ENCODE peak calls at places on chromosomes 4 and X, in eight cellular contexts. S is heart left ventricle; M is activated CD8-positive, alpha-beta T cell treated with anti-CD3 and anti-CD28 coated beads for 36 hours; H is right cardiac atrium; O is activated naive CD4-positive, alpha-beta T cell treated with anti-CD3 and anti-CD28 coated beads, Interleukin-2, amount 50 U/mL, for 72 hours; Z is heart right ventricle; A is effector memory CD8-positive, alpha-beta T cell; G is left lung. K is an unnamed sample.

GRCh38 chr4:150986085-150986484 is 29.0 kb downstream of the LRBA start:
- ATAC-seq in M (peak), O (peak), G (no peak), Z (no peak), S (no peak), A (no peak), H (no peak), K (peak)

GRCh38 chrX:19343085-19343461 is 654 bp upstream of the PDHA1 start:
- ATAC-seq in Z (no peak), S (no peak), O (no peak), A (no peak), M (no peak), H (no peak), G (peak), K (no peak)

GRCh38 chr4:156614536-156614935 is 357.1 kb downstream of the PDGFC start:
- ATAC-seq in O (no peak), S (no peak), M (no peak), G (no peak), H (no peak), A (no peak), Z (no peak), K (no peak)

GRCh38 chr4:88497859-88498409 is 25.6 kb downstream of the PYURF start:
- ATAC-seq in O (no peak), M (no peak), G (no peak), S (no peak), A (no peak), H (no peak), Z (no peak), K (peak)

GRCh38 chrX:39969826-39970569 is 127.8 kb downstream of the BCOR start:
- ATAC-seq in G (no peak), Z (peak), H (peak), M (no peak), A (no peak), S (peak), O (no peak), K (no peak)

GRCh38 chr4:102817613-102818268 is 9.6 kb downstream of the UBE2D3 start:
- ATAC-seq in O (peak), H (peak), A (no peak), Z (no peak), G (peak), S (peak), M (no peak), K (no peak)

GRCh38 chr4:169229571-169230028 is 41.2 kb downstream of the SH3RF1 start:
- ATAC-seq in M (no peak), Z (peak), A (no peak), H (peak), O (no peak), G (peak), S (peak), K (no peak)

GRCh38 chrX:136616987-136617685 is 30.8 kb upstream of the CD40LG start:
- ATAC-seq in A (peak), O (peak), G (no peak), S (no peak), M (peak), Z (no peak), H (no peak), K (peak)

GRCh38 chr4:175646802-175647201 is 165.3 kb downstream of the GPM6A start:
- ATAC-seq in G (no peak), M (no peak), Z (no peak), H (no peak), O (no peak), A (no peak), S (no peak), K (no peak)

GRCh38 chr4:56937262-56937661 is 29.6 kb downstream of the REST start:
- ATAC-seq in S (no peak), G (no peak), Z (no peak), H (no peak), M (no peak), A (no peak), O (peak), K (no peak)